ENCODE peak calls at places on chromosomes 6 and 20, in nine cellular contexts. X, R, T, K, B, N, U, S and Q are unnamed samples.
A peak's percentile ranks its signal among the peaks of the same experiment; 100 is the strongest.

GRCh38 chr6:111600588-111601440 is 4.9 kb downstream of the TRAF3IP2 start:
- DNase-seq in X (no peak), R (no peak), T (peak; percentile 59), K (no peak), B (no peak), N (no peak), U (no peak), S (no peak), Q (no peak)

GRCh38 chr6:157460182-157460999 is 79.4 kb downstream of the ZDHHC14 start:
- DNase-seq in X (no peak), R (no peak), T (no peak), K (peak; percentile 45), B (no peak), N (no peak), U (no peak), S (no peak), Q (no peak)

GRCh38 chr6:146985111-146985510 is 219.1 kb upstream of the STXBP5 start:
- DNase-seq in X (peak; percentile 43), R (no peak), T (no peak), K (no peak), B (no peak), N (no peak), U (no peak), S (no peak), Q (no peak)

GRCh38 chr6:88211446-88211845 is 45.3 kb upstream of the CNR1 start:
- DNase-seq in X (no peak), R (no peak), T (no peak), K (no peak), B (no peak), N (no peak), U (no peak), S (no peak), Q (no peak)

GRCh38 chr6:152380351-152380767 is 256.8 kb downstream of the SYNE1 start:
- DNase-seq in X (no peak), R (no peak), T (peak; percentile 27), K (peak; percentile 74), B (no peak), N (no peak), U (no peak), S (no peak), Q (no peak)

GRCh38 chr20:63808964-63809674 is 21.9 kb downstream of the ZBTB46 start:
- DNase-seq in X (no peak), R (no peak), T (no peak), K (no peak), B (no peak), N (no peak), U (no peak), S (no peak), Q (no peak)

GRCh38 chr6:31210842-31211241 is 40.4 kb upstream of the POU5F1 start:
- DNase-seq in X (no peak), R (no peak), T (no peak), K (no peak), B (no peak), N (peak; percentile 25), U (no peak), S (no peak), Q (no peak)

GRCh38 chr6:107061125-107062020 is 33.4 kb downstream of the MTRES1 start:
- DNase-seq in X (no peak), R (no peak), T (no peak), K (peak; percentile 29), B (no peak), N (no peak), U (peak; percentile 45), S (no peak), Q (no peak)

GRCh38 chr6:110334425-110335158 is 23.6 kb downstream of the METTL24 start:
- DNase-seq in X (no peak), R (no peak), T (no peak), K (no peak), B (no peak), N (no peak), U (no peak), S (no peak), Q (no peak)

GRCh38 chr6:41581381-41581991 is 35.3 kb downstream of the FOXP4 start:
- DNase-seq in X (no peak), R (no peak), T (peak; percentile 53), K (peak; percentile 89), B (no peak), N (peak; percentile 73), U (no peak), S (peak; percentile 35), Q (no peak)

GRCh38 chr6:159609813-159610212 is 83.2 kb downstream of the SOD2 start:
- DNase-seq in X (no peak), R (no peak), T (no peak), K (no peak), B (no peak), N (no peak), U (no peak), S (no peak), Q (no peak)

GRCh38 chr20:35106827-35107380 is 14.3 kb upstream of the TRPC4AP start:
- DNase-seq in X (no peak), R (no peak), T (no peak), K (no peak), B (no peak), N (no peak), U (no peak), S (no peak), Q (no peak)

GRCh38 chr20:37345339-37346231 is at the start of gene SRC:
- DNase-seq in X (peak; percentile 93), R (peak; percentile 91), T (peak; percentile 85), K (peak; percentile 60), B (peak; percentile 69), N (peak; percentile 92), U (no peak), S (peak; percentile 87), Q (peak; percentile 84)

GRCh38 chr6:110140650-110141049 is 38.8 kb downstream of the WASF1 start:
- DNase-seq in X (no peak), R (no peak), T (no peak), K (peak; percentile 75), B (no peak), N (no peak), U (no peak), S (no peak), Q (no peak)

DNA sequence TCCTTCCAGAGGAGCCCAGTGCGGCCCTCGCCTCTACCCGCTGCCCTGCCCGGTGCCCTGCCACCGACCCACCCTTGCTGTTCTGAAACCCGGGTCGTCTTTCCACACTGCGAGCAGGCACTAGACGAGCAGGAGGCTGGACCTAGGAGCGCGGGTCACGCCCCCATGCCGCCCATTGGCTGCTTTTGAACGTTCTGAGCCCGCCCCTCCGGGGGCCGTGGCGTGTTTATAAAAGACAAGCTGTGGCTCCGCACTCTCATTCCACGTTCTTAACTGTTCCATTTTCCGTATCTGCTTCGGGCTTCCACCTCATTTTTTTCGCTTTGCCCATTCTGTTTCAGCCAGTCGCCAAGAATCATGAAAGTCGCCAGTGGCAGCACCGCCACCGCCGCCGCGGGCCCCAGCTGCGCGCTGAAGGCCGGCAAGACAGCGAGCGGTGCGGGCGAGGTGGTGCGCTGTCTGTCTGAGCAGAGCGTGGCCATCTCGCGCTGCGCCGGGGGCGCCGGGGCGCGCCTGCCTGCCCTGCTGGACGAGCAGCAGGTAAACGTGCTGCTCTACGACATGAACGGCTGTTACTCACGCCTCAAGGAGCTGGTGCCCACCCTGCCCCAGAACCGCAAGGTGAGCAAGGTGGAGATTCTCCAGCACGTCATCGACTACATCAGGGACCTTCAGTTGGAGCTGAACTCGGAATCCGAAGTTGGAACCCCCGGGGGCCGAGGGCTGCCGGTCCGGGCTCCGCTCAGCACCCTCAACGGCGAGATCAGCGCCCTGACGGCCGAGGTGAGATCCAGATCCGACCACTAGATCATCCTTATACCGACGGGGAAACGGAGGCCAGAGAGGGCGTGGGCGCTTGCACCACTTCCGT is at the start of gene ID1:
- DNase-seq in X (peak; percentile 92), R (peak; percentile 97), T (peak; percentile 95), K (peak; percentile 93), B (peak; percentile 86), N (peak; percentile 98), U (no peak), S (peak; percentile 92), Q (peak; percentile 94)
- TF ChIP-seq POLR2A in X (peak; percentile 100), R (no peak), T (peak; percentile 98), K (peak; percentile 99), B (peak; percentile 65), N (peak; percentile 84), U (peak; percentile 76), S (peak; percentile 91), Q (peak; percentile 88)

DNA sequence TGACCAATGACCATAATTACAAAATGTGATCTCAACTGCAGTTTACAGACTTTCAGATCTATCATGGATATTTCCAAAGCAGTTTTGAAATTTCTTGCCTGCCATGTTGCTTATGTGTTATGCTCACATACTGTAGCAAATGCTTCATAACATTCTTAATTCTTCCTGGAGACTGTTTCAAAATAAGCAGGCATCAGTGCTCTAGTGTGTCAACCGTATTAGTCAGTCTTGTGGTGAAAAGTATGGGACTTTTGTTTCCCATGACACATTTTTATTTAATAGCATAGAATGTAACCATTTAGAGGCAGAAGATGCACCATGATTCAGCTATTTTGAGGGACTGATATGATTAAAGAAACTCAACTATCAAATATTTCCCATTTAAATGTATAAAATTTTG is 1.7 kb downstream of the POPDC3 start:
- DNase-seq in X (no peak), R (no peak), T (no peak), K (peak; percentile 95), B (no peak), N (no peak), U (no peak), S (no peak), Q (no peak)
- H3K27me3 ChIP-seq in X (no peaks in the 10 kb centered on the region), R (peaks cover 3% of the 10 kb centered on the region), T (no peaks in the 10 kb centered on the region), K (no peaks in the 10 kb centered on the region), B (peaks cover 20% of the 10 kb centered on the region), N (peaks cover 29% of the 10 kb centered on the region), U (peaks cover 5% of the 10 kb centered on the region), S (no peaks in the 10 kb centered on the region), Q (no peaks in the 10 kb centered on the region)

GRCh38 chr20:25699914-25700313 is 3.3 kb upstream of the ZNF337 start:
- DNase-seq in X (no peak), R (no peak), T (no peak), K (no peak), B (no peak), N (no peak), U (no peak), S (no peak), Q (no peak)

GRCh38 chr20:25697132-25697446 is 436 bp upstream of the ZNF337 start:
- DNase-seq in X (no peak), R (no peak), T (no peak), K (no peak), B (no peak), N (no peak), U (no peak), S (no peak), Q (no peak)

GRCh38 chr20:25695532-25696383 is 895 bp downstream of the ZNF337 start:
- DNase-seq in X (no peak), R (no peak), T (peak; percentile 18), K (no peak), B (no peak), N (peak; percentile 44), U (no peak), S (no peak), Q (no peak)

GRCh38 chr20:25692499-25692898 is 4.2 kb downstream of the ZNF337 start:
- DNase-seq in X (peak; percentile 12), R (no peak), T (no peak), K (no peak), B (no peak), N (no peak), U (no peak), S (no peak), Q (no peak)

GRCh38 chr20:25696384-25697131 is at the start of gene ZNF337:
- DNase-seq in X (peak; percentile 84), R (peak; percentile 98), T (peak; percentile 96), K (peak; percentile 91), B (peak; percentile 88), N (peak; percentile 98), U (peak; percentile 77), S (peak; percentile 96), Q (peak; percentile 96)
- TF ChIP-seq CTCF in X (peak; percentile 19), R (no peak), T (no peak), K (peak; percentile 35), B (no peak), N (peak; percentile 31), U (no peak), S (no peak), Q (peak; percentile 20)

GRCh38 chr20:53660078-53660909 is 66.7 kb upstream of the ZNF217 start:
- DNase-seq in X (no peak), R (peak; percentile 85), T (no peak), K (peak; percentile 17), B (no peak), N (no peak), U (no peak), S (peak; percentile 47), Q (peak; percentile 60)
- TF ChIP-seq POLR2A in X (no peak), R (no peak), T (no peak), K (no peak), B (no peak), N (no peak), U (peak; percentile 41), S (no peak), Q (peak; percentile 20)